ENCODE peak calls at places on chromosomes 1 and 21, in seven cellular contexts. J is AG09309, C is uterus, Y is suprapubic skin, O is IMR-90, D is spleen, S is tibial artery. R is an unnamed sample.
A peak's percentile ranks its signal among the peaks of the same experiment; 100 is the strongest.

GRCh38 chr1:24341260-24341659 is 22.1 kb downstream of the GRHL3 start:
- DNase-seq in D (no peak), Y (no peak), S (no peak), C (no peak), O (no peak), J (no peak), R (no peak)

GRCh38 chr1:233327938-233328660 is 575 bp downstream of the MAP3K21 start:
- DNase-seq in J (no peak), Y (peak; percentile 63), C (no peak), S (no peak), D (peak; percentile 91), O (no peak), R (no peak)

GRCh38 chr1:53079251-53079650 is 17.2 kb downstream of the PODN start:
- DNase-seq in S (no peak), D (peak; percentile 55), Y (no peak), C (no peak), J (no peak), O (no peak), R (no peak)

GRCh38 chr1:180309338-180309737 is 79.3 kb downstream of the LHX4 start:
- DNase-seq in Y (no peak), J (peak; percentile 11), D (no peak), C (no peak), O (peak; percentile 74), S (no peak), R (peak; percentile 20)

GRCh38 chr1:30645807-30646206 is 77.6 kb downstream of the MATN1 start:
- DNase-seq in Y (no peak), D (no peak), J (no peak), C (no peak), S (no peak), O (peak; percentile 57), R (no peak)

GRCh38 chr1:192598589-192598988 is 23.0 kb downstream of the RGS1 start:
- DNase-seq in S (no peak), Y (no peak), D (no peak), J (no peak), O (no peak), C (no peak), R (no peak)

GRCh38 chr1:221712198-221712684 is 29.6 kb downstream of the DUSP10 start:
- DNase-seq in O (peak; percentile 99), J (peak; percentile 64), D (no peak), Y (no peak), C (no peak), S (no peak), R (peak; percentile 80)

GRCh38 chr1:32749726-32750224 is 47.2 kb upstream of the SYNC start:
- DNase-seq in S (no peak), D (no peak), C (no peak), Y (no peak), J (no peak), O (no peak), R (no peak)

GRCh38 chr1:198187973-198188588 is 31.3 kb downstream of the NEK7 start:
- DNase-seq in J (no peak), O (no peak), S (no peak), Y (no peak), D (no peak), C (no peak), R (no peak)

GRCh38 chr1:222387020-222387816 is 160.7 kb downstream of the HHIPL2 start:
- DNase-seq in Y (no peak), S (no peak), O (no peak), D (no peak), C (no peak), J (no peak), R (no peak)

GRCh38 chr21:16307256-16307655 is 577.5 kb downstream of the USP25 start:
- DNase-seq in C (no peak), Y (no peak), O (no peak), D (no peak), J (no peak), S (no peak), R (no peak)

GRCh38 chr1:67685558-67686271 is 714 bp downstream of the GADD45A start:
- DNase-seq in S (peak; percentile 37), Y (peak; percentile 80), D (peak; percentile 94), C (peak; percentile 52), J (no peak), O (no peak), R (no peak)

GRCh38 chr21:27110956-27111355 is 144.1 kb upstream of the ADAMTS5 start:
- DNase-seq in O (no peak), C (no peak), S (no peak), J (no peak), Y (no peak), D (no peak), R (no peak)

GRCh38 chr1:150476754-150477153 is 10.5 kb upstream of the TARS2 start:
- DNase-seq in Y (no peak), J (no peak), S (no peak), D (no peak), O (no peak), C (peak; percentile 8), R (peak; percentile 26)

GRCh38 chr1:200090252-200091159 is 63.0 kb downstream of the NR5A2 start:
- DNase-seq in C (no peak), J (no peak), Y (no peak), S (no peak), D (no peak), O (peak; percentile 8), R (no peak)
- TF ChIP-seq CTCF in C (no peak), J (peak; percentile 16), Y (no peak), S (no peak), D (no peak), O (peak; percentile 16), R (peak; percentile 34)

DNA sequence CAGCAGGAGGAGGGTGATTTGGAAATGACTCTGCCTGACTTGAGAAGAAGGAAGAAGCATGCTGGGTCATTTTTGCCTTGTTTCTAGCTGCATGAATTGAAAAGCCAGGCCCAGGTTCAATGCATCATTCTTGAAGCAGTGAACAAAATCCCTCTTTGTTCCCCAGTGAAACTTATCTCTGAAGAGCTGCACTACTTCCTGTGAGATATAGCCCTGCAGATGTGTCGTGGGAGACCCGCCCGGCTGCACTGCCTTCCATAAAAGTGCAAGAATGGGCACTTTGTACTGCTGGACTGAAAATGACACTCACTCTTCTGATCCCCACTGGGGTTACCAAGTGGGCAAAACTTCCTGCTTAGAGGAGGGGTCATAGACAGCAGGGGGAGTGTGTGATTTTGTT is 249.2 kb upstream of the NFIA start:
- DNase-seq in S (no peak), J (no peak), D (no peak), C (no peak), Y (no peak), O (no peak), R (no peak)
- H3K4me3 ChIP-seq in S (no peak overlapping the region), J (no peak overlapping the region), D (no peak overlapping the region), C (no peak overlapping the region), Y (no peak overlapping the region), O (no peak overlapping the region), R (no peak overlapping the region)

GRCh38 chr1:178361847-178362246 is 134.9 kb downstream of the CLEC20A start:
- DNase-seq in S (no peak), D (no peak), O (no peak), Y (no peak), J (no peak), C (no peak), R (no peak)
- TF ChIP-seq CTCF in S (no peak), D (no peak), O (no peak), Y (no peak), J (no peak), C (no peak), R (no peak)

DNA sequence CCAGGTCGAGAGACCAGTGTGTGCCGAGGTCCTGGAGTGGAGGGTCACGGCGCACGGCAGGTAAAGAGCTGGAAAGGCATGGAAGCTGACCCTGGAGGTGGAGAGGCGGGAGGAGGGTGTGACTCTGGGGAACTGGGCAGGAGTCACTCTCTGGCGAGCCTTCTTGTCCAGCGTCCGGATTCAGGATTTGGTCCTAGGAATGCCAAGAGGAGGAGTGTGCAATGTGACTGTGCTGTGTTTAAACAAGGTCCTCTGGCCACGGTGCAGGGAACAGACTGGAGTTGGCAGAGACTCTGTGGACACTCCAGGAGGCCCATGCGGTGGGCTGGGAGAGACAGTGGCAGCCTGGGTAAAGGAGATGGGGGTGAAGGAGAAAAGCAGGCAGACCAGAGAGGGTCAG is 64.2 kb upstream of the CASZ1 start:
- DNase-seq in O (no peak), D (no peak), S (no peak), Y (no peak), J (no peak), C (no peak), R (no peak)
- H3K4me3 ChIP-seq in O (no peak overlapping the region), D (no peak overlapping the region), S (no peak overlapping the region), Y (no peak overlapping the region), J (no peak overlapping the region), C (no peak overlapping the region), R (no peak overlapping the region)

DNA sequence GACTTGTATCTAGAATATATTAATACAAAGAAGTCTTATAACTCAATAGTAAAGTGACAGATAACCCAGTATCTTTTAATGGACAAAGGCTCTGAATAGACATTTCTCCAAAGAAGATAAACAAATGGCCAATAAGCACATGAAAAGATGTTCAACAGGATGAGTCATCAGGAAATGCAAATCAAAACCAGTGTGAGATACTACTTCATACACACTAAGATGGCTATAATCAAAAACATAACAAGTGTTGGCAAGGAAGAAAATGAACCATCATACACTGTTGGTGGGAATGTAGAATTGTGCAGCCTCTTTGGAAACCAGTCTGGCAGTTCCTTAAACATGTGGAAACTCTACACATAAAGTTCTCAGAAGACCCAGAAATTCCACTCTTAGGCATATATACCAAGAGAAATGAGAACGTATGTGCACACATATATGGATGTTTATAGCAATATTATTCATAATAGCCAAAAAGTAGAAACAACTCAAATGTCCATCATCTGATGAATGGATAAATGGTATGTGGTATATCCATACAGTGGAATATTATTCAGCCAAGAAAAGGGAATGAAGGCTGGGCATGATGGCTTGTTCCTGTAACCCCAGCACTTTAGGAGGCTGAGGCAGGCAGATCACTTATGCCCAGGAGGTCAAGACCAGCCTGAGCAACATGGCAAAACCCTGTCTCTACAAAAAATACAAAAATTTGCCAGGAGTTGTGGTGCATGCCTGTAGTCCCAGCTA is 9.9 kb upstream of the MPL start:
- DNase-seq in D (no peak), O (peak; percentile 22), Y (no peak), J (no peak), S (no peak), C (no peak), R (peak; percentile 60)
- TF ChIP-seq CTCF in D (no peak), O (no peak), Y (no peak), J (no peak), S (no peak), C (no peak), R (no peak)

R was measured in HFF-Myc.